ENCODE peak calls at places on chromosome 9, in nine cellular contexts. Y is cardiac fibroblast, Q is heart right ventricle, O is astrocyte of the spinal cord, L is tibial artery, Z is cardiac muscle cell, H is AG04450, X is PC-3, J is neural progenitor cell. E is an unnamed sample.

GRCh38 chr9:14323083-14323968 is 9.4 kb upstream of the NFIB start:
- DNase-seq in Y (no peak), Q (no peak), O (no peak), L (no peak), Z (no peak), H (no peak), X (peak; percentile 44), J (no peak), E (no peak)

GRCh38 chr9:811101-811531 is 30.4 kb upstream of the DMRT1 start:
- DNase-seq in Y (peak; percentile 19), Q (peak; percentile 8), O (peak; percentile 53), L (no peak), Z (no peak), H (no peak), X (peak; percentile 87), J (no peak), E (peak; percentile 93)

GRCh38 chr9:3879731-3880493 is 354.1 kb upstream of the RFX3 start:
- DNase-seq in Y (no peak), Q (no peak), O (peak; percentile 36), L (no peak), Z (no peak), H (no peak), X (peak; percentile 60), J (no peak), E (peak; percentile 76)

GRCh38 chr9:131670247-131670681 is 69.6 kb downstream of the RAPGEF1 start:
- DNase-seq in Y (no peak), Q (peak; percentile 86), O (no peak), L (peak; percentile 76), Z (no peak), H (no peak), X (no peak), J (no peak), E (no peak)

GRCh38 chr9:36142510-36143161 is 6.1 kb downstream of the GLIPR2 start:
- DNase-seq in Y (no peak), Q (no peak), O (no peak), L (no peak), Z (no peak), H (no peak), X (no peak), J (no peak), E (no peak)

GRCh38 chr9:71758277-71758676 is 10.0 kb downstream of the CEMIP2 start:
- DNase-seq in Y (no peak), Q (no peak), O (no peak), L (no peak), Z (no peak), H (no peak), X (peak; percentile 67), J (no peak), E (peak; percentile 51)

GRCh38 chr9:6938447-6938846 is 180.7 kb downstream of the KDM4C start:
- DNase-seq in Y (peak; percentile 87), Q (peak; percentile 21), O (peak; percentile 96), L (no peak), Z (no peak), H (peak; percentile 91), X (peak; percentile 74), J (no peak), E (no peak)

GRCh38 chr9:26807161-26807560 is 85.4 kb downstream of the CAAP1 start:
- DNase-seq in Y (no peak), Q (no peak), O (no peak), L (no peak), Z (no peak), H (no peak), X (no peak), J (no peak), E (no peak)

GRCh38 chr9:94085062-94085639 is 887 bp downstream of the PTPDC1 start:
- DNase-seq in Y (peak; percentile 63), Q (no peak), O (peak; percentile 89), L (no peak), Z (no peak), H (no peak), X (peak; percentile 20), J (no peak), E (peak; percentile 21)

GRCh38 chr9:36935332-36935731 is 98.7 kb downstream of the PAX5 start:
- DNase-seq in Y (no peak), Q (no peak), O (no peak), L (no peak), Z (no peak), H (no peak), X (no peak), J (no peak), E (no peak)

GRCh38 chr9:75152416-75152815 is 64.1 kb downstream of the OSTF1 start:
- DNase-seq in Y (no peak), Q (no peak), O (no peak), L (no peak), Z (no peak), H (no peak), X (no peak), J (no peak), E (no peak)

GRCh38 chr9:5614985-5615384 is 13.9 kb upstream of the RIC1 start:
- DNase-seq in Y (no peak), Q (no peak), O (no peak), L (no peak), Z (no peak), H (no peak), X (no peak), J (no peak), E (no peak)

GRCh38 chr9:120336753-120337090 is 243.2 kb downstream of the CDK5RAP2 start:
- DNase-seq in Y (no peak), Q (no peak), O (no peak), L (no peak), Z (no peak), H (no peak), X (no peak), J (no peak), E (no peak)

GRCh38 chr9:20031836-20032235 is 243.0 kb upstream of the SLC24A2 start:
- DNase-seq in Y (peak; percentile 71), Q (no peak), O (no peak), L (no peak), Z (no peak), H (no peak), X (peak; percentile 4), J (no peak), E (no peak)

GRCh38 chr9:36837431-36838405 is 196.3 kb downstream of the PAX5 start:
- DNase-seq in Y (no peak), Q (no peak), O (no peak), L (no peak), Z (no peak), H (no peak), X (no peak), J (no peak), E (no peak)

GRCh38 chr9:136807281-136808074 is at the start of gene RABL6:
- DNase-seq in Y (peak; percentile 70), Q (peak; percentile 74), O (peak; percentile 64), L (peak; percentile 57), Z (peak; percentile 88), H (no peak), X (peak; percentile 67), J (peak; percentile 92), E (peak; percentile 71)

GRCh38 chr9:135282001-135282731 is 194.7 kb downstream of the OLFM1 start:
- DNase-seq in Y (peak; percentile 41), Q (peak; percentile 67), O (no peak), L (no peak), Z (peak; percentile 17), H (no peak), X (peak; percentile 65), J (no peak), E (peak; percentile 36)

GRCh38 chr9:94533155-94533554 is 21.7 kb upstream of the PCAT7 start:
- DNase-seq in Y (no peak), Q (no peak), O (no peak), L (no peak), Z (no peak), H (no peak), X (no peak), J (no peak), E (no peak)

GRCh38 chr9:7760014-7760415 is 39.6 kb downstream of the DMAC1 start:
- DNase-seq in Y (peak; percentile 57), Q (peak; percentile 3), O (no peak), L (peak; percentile 35), Z (no peak), H (no peak), X (no peak), J (no peak), E (no peak)

GRCh38 chr9:83062011-83062652 is 810 bp downstream of the RASEF start:
- DNase-seq in Y (peak; percentile 6), Q (no peak), O (peak; percentile 45), L (no peak), Z (peak; percentile 10), H (no peak), X (peak; percentile 55), J (peak; percentile 37), E (peak; percentile 71)
- H3K4me3 ChIP-seq in Y (no peak overlapping the region), Q (peak overlapping the region; percentile 2), O (peak overlapping the region; percentile 40), L (peak overlapping the region; percentile 34), Z (peak overlapping the region; percentile 28), H (peak overlapping the region; percentile 46), X (peak overlapping the region; percentile 72), J (peak overlapping the region; percentile 62), E (peak overlapping the region; percentile 63)

DNA sequence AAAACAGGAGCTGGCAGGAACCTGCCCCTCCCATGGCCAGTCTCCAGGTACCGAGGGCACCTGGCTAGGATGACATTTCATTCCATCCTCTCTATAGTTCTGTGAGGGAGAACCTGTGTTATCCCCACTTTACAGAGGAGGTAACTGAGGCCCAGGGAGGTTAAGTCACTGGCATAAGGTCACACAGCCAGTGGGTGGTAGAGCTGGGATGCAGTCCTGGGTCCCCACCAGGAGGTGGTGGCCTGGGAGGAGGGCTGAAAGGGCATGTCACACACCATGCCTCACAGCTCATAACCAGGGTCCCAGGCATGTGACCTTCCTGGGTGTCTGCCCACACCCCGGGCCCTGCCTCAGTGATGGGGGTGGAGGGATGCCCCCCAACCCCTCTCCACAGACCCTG is 77.8 kb upstream of the STXBP1 start:
- DNase-seq in Y (no peak), Q (no peak), O (no peak), L (no peak), Z (no peak), H (no peak), X (no peak), J (no peak), E (no peak)
- TF ChIP-seq CTCF in Y (no peak), Q (no peak), O (no peak), L (no peak), Z (no peak), H (no peak), X (no peak), J (no peak), E (no peak)

DNA sequence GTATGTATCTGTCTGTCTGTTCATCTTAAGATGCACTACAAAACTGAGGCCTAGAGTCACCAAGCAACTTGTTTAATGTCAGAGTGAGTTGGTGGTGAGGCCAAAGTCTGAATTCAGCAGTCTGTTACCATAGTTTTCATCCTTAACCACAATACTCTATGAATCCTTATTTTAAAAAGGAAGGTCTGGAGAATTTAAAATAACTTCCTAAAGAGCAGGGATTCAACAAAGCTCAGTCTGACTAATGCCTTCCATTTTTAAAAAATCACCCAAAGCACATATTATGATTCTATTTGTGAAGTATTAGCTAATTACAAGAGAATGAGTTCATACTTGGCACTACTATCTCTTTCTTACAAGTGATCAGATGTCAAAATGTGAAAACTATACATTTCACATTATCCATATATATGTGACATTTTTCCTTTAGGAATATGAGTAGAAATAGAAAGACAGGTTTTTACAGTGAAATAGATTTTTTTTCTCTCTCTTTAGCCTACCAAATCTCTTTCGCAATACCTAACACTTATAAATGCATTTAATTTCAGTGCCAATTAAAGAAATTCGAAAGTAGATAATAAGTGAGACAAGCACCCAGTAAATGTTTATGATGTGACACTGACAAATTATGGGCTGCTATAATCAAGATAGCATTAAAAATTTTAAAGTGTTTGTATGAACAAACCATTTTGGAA is 102.2 kb upstream of the CDKN2B start:
- DNase-seq in Y (peak; percentile 54), Q (no peak), O (peak; percentile 46), L (no peak), Z (no peak), H (no peak), X (no peak), J (no peak), E (peak; percentile 68)
- H3K4me3 ChIP-seq in Y (no peak overlapping the region), Q (no peak overlapping the region), O (no peak overlapping the region), L (no peak overlapping the region), Z (no peak overlapping the region), H (no peak overlapping the region), X (no peak overlapping the region), J (no peak overlapping the region), E (no peak overlapping the region)

GRCh38 chr9:126377521-126377920 is 50.9 kb downstream of the MVB12B start:
- DNase-seq in Y (no peak), Q (no peak), O (no peak), L (no peak), Z (no peak), H (no peak), X (no peak), J (no peak), E (no peak)
- TF ChIP-seq CTCF in Y (no peak), Q (no peak), O (no peak), L (no peak), Z (no peak), H (no peak), X (no peak), J (no peak), E (no peak)

E was measured in epithelial cell of esophagus.